ENCODE peak calls at places on chromosomes 7 and 10, in eight cellular contexts. O is NCI-H1694; Z is mesenteric fat pad; B is SJSA1; F is activated CD8-positive, alpha-beta memory T cell treated with anti-CD3 and anti-CD28 coated beads for 48 hours; X is skeletal muscle cell; R is neuronal stem cell; I is AG09319. H is an unnamed sample.

GRCh38 chr7:143286522-143286890 is 1.6 kb upstream of the CASP2 start:
- DNase-seq in O (no peak), Z (no peak), B (no peak), F (no peak), X (no peak), R (no peak), I (no peak), H (no peak)

GRCh38 chr7:22402250-22402649 is 45.3 kb upstream of the RAPGEF5 start:
- DNase-seq in O (no peak), Z (no peak), B (no peak), F (no peak), X (no peak), R (no peak), I (no peak), H (no peak)

GRCh38 chr7:70696139-70696782 is 435.7 kb upstream of the GALNT17 start:
- DNase-seq in O (no peak), Z (no peak), B (no peak), F (no peak), X (no peak), R (peak), I (no peak), H (no peak)

GRCh38 chr10:94902080-94902479 is 36.4 kb upstream of the CYP2C9 start:
- DNase-seq in O (no peak), Z (no peak), B (no peak), F (no peak), X (no peak), R (no peak), I (no peak), H (no peak)

GRCh38 chr7:6376820-6377219 is 70.9 kb downstream of the DAGLB start:
- DNase-seq in O (no peak), Z (no peak), B (no peak), F (no peak), X (no peak), R (no peak), I (no peak), H (no peak)

GRCh38 chr10:121426307-121426706 is 171.9 kb downstream of the FGFR2 start:
- DNase-seq in O (no peak), Z (no peak), B (no peak), F (no peak), X (no peak), R (no peak), I (no peak), H (no peak)

GRCh38 chr7:15554081-15554480 is 7.7 kb downstream of the AGMO start:
- DNase-seq in O (no peak), Z (no peak), B (no peak), F (no peak), X (peak), R (no peak), I (no peak), H (no peak)

GRCh38 chr10:95360122-95360715 is 69.4 kb upstream of the PDLIM1 start:
- DNase-seq in O (no peak), Z (no peak), B (peak), F (no peak), X (no peak), R (no peak), I (no peak), H (no peak)

GRCh38 chr7:106284516-106285050 is at the start of gene NAMPT:
- DNase-seq in O (no peak), Z (peak), B (no peak), F (peak), X (no peak), R (no peak), I (no peak), H (peak)